ENCODE peak calls at places on chromosome 12, in ten cellular contexts. One of them, this sample, is unnamed.
A peak's percentile ranks its signal among the peaks of the same experiment; 100 is the strongest.

GRCh38 chr12:113228394-113229028 is 7.2 kb downstream of the TPCN1 start:
- DNase-seq in prostate gland: no peak
- DNase-seq in fibroblast of lung: no peak
- DNase-seq in AG09309: no peak
- DNase-seq in MM.1S: no peak
- DNase-seq in HCT116: no peak
- DNase-seq in WERI-Rb-1: no peak
- DNase-seq in lung: no peak
- DNase-seq in lower lobe of right lung: no peak
- DNase-seq in ovary: no peak
- DNase-seq in this sample: no peak

GRCh38 chr12:46160081-46160980 is 108.5 kb downstream of the SLC38A1 start:
- DNase-seq in prostate gland: peak; percentile 59
- DNase-seq in fibroblast of lung: peak; percentile 93
- DNase-seq in AG09309: no peak
- DNase-seq in MM.1S: no peak
- DNase-seq in HCT116: no peak
- DNase-seq in WERI-Rb-1: no peak
- DNase-seq in lung: no peak
- DNase-seq in lower lobe of right lung: no peak
- DNase-seq in ovary: no peak
- DNase-seq in this sample: peak; percentile 96

GRCh38 chr12:47773858-47774580 is 981 bp downstream of the SLC48A1 start:
- DNase-seq in prostate gland: no peak
- DNase-seq in fibroblast of lung: no peak
- DNase-seq in AG09309: no peak
- DNase-seq in MM.1S: no peak
- DNase-seq in HCT116: no peak
- DNase-seq in WERI-Rb-1: no peak
- DNase-seq in lung: no peak
- DNase-seq in lower lobe of right lung: peak; percentile 46
- DNase-seq in ovary: no peak
- DNase-seq in this sample: no peak

GRCh38 chr12:106975098-106975497 is 11.8 kb downstream of the MTERF2 start:
- DNase-seq in prostate gland: no peak
- DNase-seq in fibroblast of lung: no peak
- DNase-seq in AG09309: no peak
- DNase-seq in MM.1S: no peak
- DNase-seq in HCT116: no peak
- DNase-seq in WERI-Rb-1: no peak
- DNase-seq in lung: no peak
- DNase-seq in lower lobe of right lung: no peak
- DNase-seq in ovary: no peak
- DNase-seq in this sample: no peak

GRCh38 chr12:11922361-11922760 is 148.4 kb upstream of the BCL2L14 start:
- DNase-seq in prostate gland: no peak
- DNase-seq in fibroblast of lung: no peak
- DNase-seq in AG09309: no peak
- DNase-seq in MM.1S: no peak
- DNase-seq in HCT116: peak; percentile 24
- DNase-seq in WERI-Rb-1: no peak
- DNase-seq in lung: no peak
- DNase-seq in lower lobe of right lung: no peak
- DNase-seq in ovary: no peak
- DNase-seq in this sample: no peak

GRCh38 chr12:56286044-56286830 is 13.9 kb downstream of the CS start:
- DNase-seq in prostate gland: no peak
- DNase-seq in fibroblast of lung: no peak
- DNase-seq in AG09309: no peak
- DNase-seq in MM.1S: no peak
- DNase-seq in HCT116: no peak
- DNase-seq in WERI-Rb-1: no peak
- DNase-seq in lung: no peak
- DNase-seq in lower lobe of right lung: no peak
- DNase-seq in ovary: no peak
- DNase-seq in this sample: no peak

GRCh38 chr12:45878630-45879255 is 111.6 kb downstream of the SCAF11 start:
- DNase-seq in prostate gland: no peak
- DNase-seq in fibroblast of lung: peak; percentile 8
- DNase-seq in AG09309: no peak
- DNase-seq in MM.1S: peak; percentile 63
- DNase-seq in HCT116: no peak
- DNase-seq in WERI-Rb-1: no peak
- DNase-seq in lung: no peak
- DNase-seq in lower lobe of right lung: no peak
- DNase-seq in ovary: no peak
- DNase-seq in this sample: no peak

GRCh38 chr12:89880695-89881350 is 172.2 kb upstream of the ATP2B1 start:
- DNase-seq in prostate gland: no peak
- DNase-seq in fibroblast of lung: no peak
- DNase-seq in AG09309: no peak
- DNase-seq in MM.1S: peak; percentile 83
- DNase-seq in HCT116: no peak
- DNase-seq in WERI-Rb-1: no peak
- DNase-seq in lung: no peak
- DNase-seq in lower lobe of right lung: no peak
- DNase-seq in ovary: no peak
- DNase-seq in this sample: no peak

GRCh38 chr12:107503129-107503850 is 182.3 kb upstream of the PWP1 start:
- DNase-seq in prostate gland: no peak
- DNase-seq in fibroblast of lung: no peak
- DNase-seq in AG09309: no peak
- DNase-seq in MM.1S: no peak
- DNase-seq in HCT116: no peak
- DNase-seq in WERI-Rb-1: no peak
- DNase-seq in lung: no peak
- DNase-seq in lower lobe of right lung: no peak
- DNase-seq in ovary: no peak
- DNase-seq in this sample: no peak

GRCh38 chr12:116698131-116698495 is 39.8 kb downstream of the SPRING1 start:
- DNase-seq in prostate gland: peak; percentile 49
- DNase-seq in fibroblast of lung: no peak
- DNase-seq in AG09309: no peak
- DNase-seq in MM.1S: no peak
- DNase-seq in HCT116: no peak
- DNase-seq in WERI-Rb-1: no peak
- DNase-seq in lung: no peak
- DNase-seq in lower lobe of right lung: no peak
- DNase-seq in ovary: no peak
- DNase-seq in this sample: no peak

GRCh38 chr12:11085419-11085818 is 6.7 kb downstream of the TAS2R43 start:
- DNase-seq in prostate gland: no peak
- DNase-seq in fibroblast of lung: peak; percentile 20
- DNase-seq in AG09309: no peak
- DNase-seq in MM.1S: no peak
- DNase-seq in HCT116: no peak
- DNase-seq in WERI-Rb-1: no peak
- DNase-seq in lung: no peak
- DNase-seq in lower lobe of right lung: no peak
- DNase-seq in ovary: no peak
- DNase-seq in this sample: no peak

GRCh38 chr12:25269701-25270100 is 19.0 kb upstream of the KRAS start:
- DNase-seq in prostate gland: no peak
- DNase-seq in fibroblast of lung: no peak
- DNase-seq in AG09309: no peak
- DNase-seq in MM.1S: no peak
- DNase-seq in HCT116: no peak
- DNase-seq in WERI-Rb-1: no peak
- DNase-seq in lung: no peak
- DNase-seq in lower lobe of right lung: no peak
- DNase-seq in ovary: no peak
- DNase-seq in this sample: no peak

GRCh38 chr12:114414031-114414865 is 8.3 kb upstream of the TBX5 start:
- DNase-seq in prostate gland: no peak
- DNase-seq in fibroblast of lung: no peak
- DNase-seq in AG09309: no peak
- DNase-seq in MM.1S: no peak
- DNase-seq in HCT116: no peak
- DNase-seq in WERI-Rb-1: no peak
- DNase-seq in lung: no peak
- DNase-seq in lower lobe of right lung: no peak
- DNase-seq in ovary: no peak
- DNase-seq in this sample: no peak

GRCh38 chr12:106841471-106842302 is 67.2 kb downstream of the RIC8B start:
- DNase-seq in prostate gland: peak; percentile 21
- DNase-seq in fibroblast of lung: peak; percentile 35
- DNase-seq in AG09309: peak; percentile 8
- DNase-seq in MM.1S: peak; percentile 42
- DNase-seq in HCT116: peak; percentile 31
- DNase-seq in WERI-Rb-1: peak; percentile 22
- DNase-seq in lung: peak; percentile 30
- DNase-seq in lower lobe of right lung: no peak
- DNase-seq in ovary: peak; percentile 23
- DNase-seq in this sample: no peak

GRCh38 chr12:56461235-56462159 is 6.9 kb upstream of the SPRYD4 start:
- DNase-seq in prostate gland: no peak
- DNase-seq in fibroblast of lung: peak; percentile 19
- DNase-seq in AG09309: no peak
- DNase-seq in MM.1S: no peak
- DNase-seq in HCT116: no peak
- DNase-seq in WERI-Rb-1: no peak
- DNase-seq in lung: no peak
- DNase-seq in lower lobe of right lung: no peak
- DNase-seq in ovary: no peak
- DNase-seq in this sample: no peak

GRCh38 chr12:116799955-116800354 is 61.8 kb downstream of the RNFT2 start:
- DNase-seq in prostate gland: no peak
- DNase-seq in fibroblast of lung: no peak
- DNase-seq in AG09309: no peak
- DNase-seq in MM.1S: no peak
- DNase-seq in HCT116: no peak
- DNase-seq in WERI-Rb-1: no peak
- DNase-seq in lung: no peak
- DNase-seq in lower lobe of right lung: no peak
- DNase-seq in ovary: no peak
- DNase-seq in this sample: no peak

GRCh38 chr12:18752280-18752920 is 14.5 kb downstream of the CAPZA3 start:
- DNase-seq in prostate gland: no peak
- DNase-seq in fibroblast of lung: peak; percentile 94
- DNase-seq in AG09309: peak; percentile 89
- DNase-seq in MM.1S: no peak
- DNase-seq in HCT116: no peak
- DNase-seq in WERI-Rb-1: no peak
- DNase-seq in lung: no peak
- DNase-seq in lower lobe of right lung: no peak
- DNase-seq in ovary: no peak
- DNase-seq in this sample: peak; percentile 45

GRCh38 chr12:27705263-27705662 is 5.4 kb upstream of the MRPS35 start:
- DNase-seq in prostate gland: no peak
- DNase-seq in fibroblast of lung: no peak
- DNase-seq in AG09309: no peak
- DNase-seq in MM.1S: no peak
- DNase-seq in HCT116: no peak
- DNase-seq in WERI-Rb-1: no peak
- DNase-seq in lung: no peak
- DNase-seq in lower lobe of right lung: no peak
- DNase-seq in ovary: no peak
- DNase-seq in this sample: no peak

GRCh38 chr12:110100315-110100970 is 23.7 kb upstream of the IFT81 start:
- DNase-seq in prostate gland: peak; percentile 65
- DNase-seq in fibroblast of lung: peak; percentile 62
- DNase-seq in AG09309: no peak
- DNase-seq in MM.1S: peak; percentile 30
- DNase-seq in HCT116: peak; percentile 48
- DNase-seq in WERI-Rb-1: peak; percentile 74
- DNase-seq in lung: peak; percentile 66
- DNase-seq in lower lobe of right lung: peak; percentile 48
- DNase-seq in ovary: peak; percentile 73
- DNase-seq in this sample: no peak
- H3K4me3 ChIP-seq in prostate gland: no peak overlapping the region
- H3K4me3 ChIP-seq in fibroblast of lung: no peak overlapping the region
- H3K4me3 ChIP-seq in AG09309: no peak overlapping the region
- H3K4me3 ChIP-seq in MM.1S: peak overlapping the region; percentile 14
- H3K4me3 ChIP-seq in HCT116: no peak overlapping the region
- H3K4me3 ChIP-seq in WERI-Rb-1: no peak overlapping the region
- H3K4me3 ChIP-seq in lung: no peak overlapping the region
- H3K4me3 ChIP-seq in lower lobe of right lung: no peak overlapping the region
- H3K4me3 ChIP-seq in ovary: no peak overlapping the region
- H3K4me3 ChIP-seq in this sample: no peak overlapping the region

DNA sequence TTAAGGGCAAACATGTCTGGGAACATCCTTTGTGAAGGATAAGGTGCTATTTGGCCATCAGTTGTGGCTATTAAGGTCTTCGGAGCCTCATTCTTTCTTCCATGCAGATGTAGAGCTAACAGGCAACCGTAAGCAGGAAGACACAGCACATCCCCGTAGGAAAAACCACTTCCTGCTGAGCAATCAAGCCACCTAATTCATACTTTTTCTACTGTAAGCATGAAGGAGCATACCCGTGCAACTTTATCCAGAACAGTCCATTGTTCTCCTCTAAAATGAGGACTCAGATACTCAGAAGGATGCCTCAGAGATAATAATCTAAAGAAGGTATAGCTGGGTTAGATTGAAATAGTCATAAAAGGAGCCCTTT is 232.0 kb downstream of the PPM1H start:
- DNase-seq in prostate gland: no peak
- DNase-seq in fibroblast of lung: peak; percentile 85
- DNase-seq in AG09309: no peak
- DNase-seq in MM.1S: no peak
- DNase-seq in HCT116: no peak
- DNase-seq in WERI-Rb-1: no peak
- DNase-seq in lung: no peak
- DNase-seq in lower lobe of right lung: no peak
- DNase-seq in ovary: no peak
- DNase-seq in this sample: no peak
- TF ChIP-seq CTCF in prostate gland: no peak
- TF ChIP-seq CTCF in fibroblast of lung: no peak
- TF ChIP-seq CTCF in AG09309: no peak
- TF ChIP-seq CTCF in MM.1S: no peak
- TF ChIP-seq CTCF in HCT116: no peak
- TF ChIP-seq CTCF in WERI-Rb-1: no peak
- TF ChIP-seq CTCF in lung: no peak
- TF ChIP-seq CTCF in lower lobe of right lung: no peak
- TF ChIP-seq CTCF in ovary: no peak
- TF ChIP-seq CTCF in this sample: no peak

DNA sequence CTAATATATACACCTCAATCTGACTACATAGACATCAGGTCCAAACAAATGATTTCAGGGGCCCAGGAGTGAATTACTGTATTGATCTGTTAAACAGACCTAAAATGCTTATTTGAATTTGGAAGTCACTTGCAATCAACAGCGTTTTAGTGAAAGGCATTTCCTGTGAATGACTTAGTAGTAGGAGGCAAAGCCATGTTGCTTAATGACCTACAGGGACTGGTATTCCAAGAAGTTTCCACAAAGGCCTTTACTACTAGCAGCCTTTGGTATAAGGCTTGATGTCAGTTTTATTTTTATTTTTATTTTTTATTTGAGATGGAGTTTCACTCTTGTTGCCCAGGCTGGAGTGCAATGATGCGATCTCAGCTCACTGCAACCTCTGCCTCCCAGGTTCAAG is 22.7 kb upstream of the SLC15A5 start:
- DNase-seq in prostate gland: no peak
- DNase-seq in fibroblast of lung: peak; percentile 53
- DNase-seq in AG09309: peak; percentile 2
- DNase-seq in MM.1S: no peak
- DNase-seq in HCT116: no peak
- DNase-seq in WERI-Rb-1: no peak
- DNase-seq in lung: no peak
- DNase-seq in lower lobe of right lung: no peak
- DNase-seq in ovary: no peak
- DNase-seq in this sample: no peak
- H3K4me3 ChIP-seq in prostate gland: no peak overlapping the region
- H3K4me3 ChIP-seq in fibroblast of lung: no peak overlapping the region
- H3K4me3 ChIP-seq in AG09309: no peak overlapping the region
- H3K4me3 ChIP-seq in MM.1S: no peak overlapping the region
- H3K4me3 ChIP-seq in HCT116: no peak overlapping the region
- H3K4me3 ChIP-seq in WERI-Rb-1: no peak overlapping the region
- H3K4me3 ChIP-seq in lung: no peak overlapping the region
- H3K4me3 ChIP-seq in lower lobe of right lung: no peak overlapping the region
- H3K4me3 ChIP-seq in ovary: no peak overlapping the region
- H3K4me3 ChIP-seq in this sample: no peak overlapping the region

GRCh38 chr12:119748512-119748911 is 80.6 kb downstream of the PRKAB1 start:
- DNase-seq in prostate gland: no peak
- DNase-seq in fibroblast of lung: peak; percentile 61
- DNase-seq in AG09309: no peak
- DNase-seq in MM.1S: no peak
- DNase-seq in HCT116: no peak
- DNase-seq in WERI-Rb-1: no peak
- DNase-seq in lung: no peak
- DNase-seq in lower lobe of right lung: no peak
- DNase-seq in ovary: no peak
- DNase-seq in this sample: no peak
- TF ChIP-seq CTCF in prostate gland: no peak
- TF ChIP-seq CTCF in fibroblast of lung: no peak
- TF ChIP-seq CTCF in AG09309: no peak
- TF ChIP-seq CTCF in MM.1S: no peak
- TF ChIP-seq CTCF in HCT116: no peak
- TF ChIP-seq CTCF in WERI-Rb-1: no peak
- TF ChIP-seq CTCF in lung: no peak
- TF ChIP-seq CTCF in lower lobe of right lung: no peak
- TF ChIP-seq CTCF in ovary: no peak
- TF ChIP-seq CTCF in this sample: no peak

This sample was measured in retinal pigment epithelial cell.